ENCODE peak calls at places on chromosome 5, in five cellular contexts. X is H1, Z is HepG2, P is GM12878, U is NT2/D1. I is an unnamed sample.

GRCh38 chr5:68285857-68286611 is 70.5 kb downstream of the PIK3R1 start:
- DNase-seq in P (no peak), Z (peak), X (no peak), U (no peak), I (no peak)

GRCh38 chr5:94130077-94130476 is 388.7 kb upstream of the POU5F2 start:
- DNase-seq in P (no peak), U (no peak), Z (no peak), X (no peak), I (no peak)

GRCh38 chr5:100479079-100479688 is 56.0 kb upstream of the FAM174A start:
- DNase-seq in U (peak), P (peak), Z (peak), X (no peak), I (peak)

GRCh38 chr5:38453506-38453905 is 102.9 kb downstream of the LIFR start:
- DNase-seq in P (peak), X (no peak), Z (no peak), U (no peak), I (no peak)

GRCh38 chr5:178777557-178777956 is 47.1 kb upstream of the ZNF354A start:
- DNase-seq in Z (no peak), X (no peak), U (no peak), P (no peak), I (no peak)

GRCh38 chr5:61148516-61148915 is 13.8 kb downstream of the SMIM15 start:
- DNase-seq in X (no peak), P (no peak), U (no peak), Z (no peak), I (no peak)

GRCh38 chr5:150301901-150302300 is 804 bp downstream of the ARSI start:
- DNase-seq in Z (no peak), P (no peak), U (no peak), X (no peak), I (no peak)

GRCh38 chr5:68287976-68288755 is 72.6 kb downstream of the PIK3R1 start:
- DNase-seq in U (no peak), Z (peak), X (peak), P (peak), I (peak)

GRCh38 chr5:158471179-158471924 is 612.4 kb upstream of the CLINT1 start:
- DNase-seq in X (no peak), Z (no peak), U (no peak), P (no peak), I (no peak)

GRCh38 chr5:26662806-26663360 is 375.5 kb downstream of the CDH9 start:
- DNase-seq in U (no peak), P (no peak), X (no peak), Z (no peak), I (no peak)

GRCh38 chr5:60196382-60197113 is 303.0 kb upstream of the PDE4D start:
- DNase-seq in P (no peak), X (no peak), Z (no peak), U (no peak), I (no peak)

DNA sequence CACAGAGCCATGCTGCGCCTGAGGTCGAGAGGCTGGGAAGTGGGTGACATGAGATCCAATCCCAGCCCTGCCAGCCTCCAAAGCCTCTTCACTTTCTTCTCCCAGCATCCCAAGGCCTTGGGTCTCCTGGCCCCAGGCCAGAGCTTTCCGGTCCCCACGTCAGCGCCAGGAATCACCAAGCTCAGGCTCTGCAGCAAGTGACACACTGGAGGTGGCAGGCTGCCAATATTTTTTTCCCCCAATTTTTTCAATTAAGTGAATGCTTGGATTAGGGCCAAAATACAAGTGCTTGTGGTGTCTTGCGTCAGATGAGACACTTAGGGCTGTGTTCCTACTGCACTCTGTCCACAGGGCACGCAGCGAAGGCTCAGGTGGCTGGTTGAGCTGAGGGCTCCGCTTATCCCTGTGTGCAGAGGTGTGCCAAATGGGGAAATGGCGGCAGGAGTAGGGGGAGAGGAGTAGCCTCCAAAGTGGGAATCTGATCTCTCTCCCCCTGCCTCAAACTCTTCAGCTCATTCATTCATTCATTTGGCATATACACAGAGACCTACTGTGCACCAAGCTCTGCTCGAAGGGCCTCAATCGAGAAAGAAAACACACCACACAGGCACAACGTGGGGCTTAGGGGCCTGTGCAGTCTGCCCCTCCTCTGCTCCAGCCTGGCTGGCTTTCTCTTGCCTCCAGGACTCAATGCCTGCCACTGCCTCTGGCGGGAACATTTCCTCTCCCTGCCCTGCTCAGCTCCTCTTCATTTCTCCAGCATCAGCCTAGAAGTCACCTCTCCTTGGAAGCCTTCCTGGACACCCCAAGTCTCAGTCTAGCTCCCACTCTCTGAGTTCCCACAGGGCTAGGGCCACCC is 16.7 kb downstream of the SH3PXD2B start:
- DNase-seq in P (no peak), Z (peak), X (no peak), U (no peak), I (peak)
- TF ChIP-seq SUZ12 in P (no peak), Z (no peak), X (no peak), U (no peak), I (no peak)

DNA sequence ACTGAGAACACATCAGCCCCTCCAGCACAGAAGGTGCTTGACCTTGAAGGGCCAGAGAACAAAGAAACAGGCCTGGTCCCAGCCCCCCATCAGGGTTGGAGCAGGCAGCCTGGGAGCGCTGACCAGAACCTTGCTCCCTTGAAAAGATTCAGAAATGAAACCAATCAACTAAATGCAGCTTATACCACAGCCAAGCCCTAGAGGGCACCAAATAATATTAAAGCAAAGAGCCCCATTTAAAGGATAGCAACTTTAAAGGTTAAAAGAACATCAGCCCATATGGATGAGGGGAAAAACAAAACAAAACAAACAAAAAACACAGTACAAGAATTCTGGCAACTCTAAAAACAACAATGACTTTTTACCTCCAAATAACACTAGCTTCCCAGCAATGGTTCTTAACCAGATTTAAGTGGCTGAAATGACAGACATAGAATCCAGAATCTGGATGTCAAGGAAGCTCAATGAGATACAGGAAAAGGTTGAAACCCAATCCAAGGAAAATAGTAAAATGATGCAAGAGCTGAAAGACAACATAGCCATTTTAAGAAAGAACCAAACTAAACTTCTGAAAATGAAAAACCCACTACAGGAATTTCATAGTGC is 471.9 kb downstream of the MTRR start:
- DNase-seq in Z (peak), P (no peak), X (peak), U (no peak), I (no peak)
- TF ChIP-seq SUZ12 in Z (no peak), P (no peak), X (no peak), U (no peak), I (no peak)

GRCh38 chr5:109688647-109688998 is 1.1 kb upstream of the MAN2A1 start:
- DNase-seq in U (no peak), P (peak), Z (peak), X (peak), I (peak)
- TF ChIP-seq SUZ12 in U (no peak), P (no peak), Z (no peak), X (no peak), I (no peak)

DNA sequence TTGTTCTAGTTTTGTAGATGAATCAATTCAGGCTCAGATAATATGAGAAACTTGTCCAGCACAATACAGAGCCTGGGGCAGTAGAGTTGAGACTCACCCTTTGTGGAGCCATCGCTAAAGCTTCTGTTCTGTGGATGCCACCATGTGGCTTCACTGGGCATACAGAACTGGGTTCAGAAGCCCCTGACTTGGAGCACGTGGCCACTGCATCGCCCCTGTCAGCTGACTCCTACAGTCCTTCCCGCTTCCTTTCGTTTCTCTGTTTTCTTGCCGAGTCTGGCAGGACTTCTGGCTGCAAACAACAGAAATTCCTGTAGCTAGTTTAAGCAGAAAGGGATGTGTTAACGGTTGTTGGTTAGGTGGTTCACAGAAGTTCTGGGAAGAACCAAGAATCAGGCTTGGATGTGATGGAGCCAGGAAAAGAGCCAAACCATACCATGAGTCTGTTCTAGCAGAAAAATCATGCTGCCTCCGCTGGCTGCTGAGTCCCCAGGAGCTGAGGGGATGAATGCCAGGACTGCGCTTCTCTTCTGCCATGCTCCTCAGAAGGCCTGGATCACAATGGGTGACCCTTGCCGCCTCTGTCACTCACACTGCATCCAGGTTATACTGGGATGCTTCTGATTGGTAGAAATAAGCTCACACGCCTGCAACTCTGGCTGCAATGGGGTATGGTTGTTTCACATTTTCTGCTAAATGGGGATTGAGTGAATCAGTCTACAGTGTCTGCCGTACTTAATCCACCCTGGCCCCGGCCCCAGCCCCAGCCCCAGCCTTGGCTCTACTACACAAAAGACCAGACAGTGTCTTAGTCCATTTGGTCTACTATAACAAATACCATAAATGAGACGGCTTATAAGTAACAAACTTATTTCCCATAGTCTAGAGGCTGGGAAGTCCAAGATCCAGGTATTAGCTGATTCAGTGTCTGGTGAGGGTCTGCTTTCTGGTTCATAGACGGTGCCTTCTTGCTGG is 262.5 kb downstream of the GOLPH3 start:
- DNase-seq in U (no peak), P (no peak), X (no peak), Z (no peak), I (no peak)
- TF ChIP-seq SUZ12 in U (no peak), P (no peak), X (no peak), Z (no peak), I (no peak)

DNA sequence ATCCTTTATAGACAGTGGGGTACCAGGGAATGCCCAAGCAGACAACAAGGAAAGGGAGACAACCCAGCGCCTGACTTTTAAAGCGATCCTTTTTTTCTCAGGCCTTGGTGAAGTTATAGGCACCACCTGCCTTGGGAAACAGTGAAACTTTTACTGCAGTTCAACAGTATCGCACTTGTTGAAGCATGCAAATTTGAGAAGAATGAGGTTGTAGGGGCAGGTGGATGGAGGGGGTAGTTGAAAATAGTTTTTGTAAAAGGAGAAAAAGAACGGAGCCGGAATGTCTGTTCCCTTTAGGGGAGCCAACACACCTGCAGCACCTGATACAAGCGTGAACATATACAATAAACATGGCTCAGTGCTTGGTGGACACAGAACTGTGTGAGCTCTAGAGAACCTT is 190.2 kb upstream of the NR3C1 start:
- DNase-seq in U (no peak), X (no peak), P (no peak), Z (no peak), I (no peak)
- TF ChIP-seq SUZ12 in U (no peak), X (no peak), P (no peak), Z (no peak), I (no peak)